ENCODE peak calls at places on chromosome 19, in seven cellular contexts. One of them, this sample, is unnamed.

GRCh38 chr19:13978306-13978705 is 26.0 kb downstream of the DCAF15 start:
- DNase-seq in BJ: no peak
- DNase-seq in activated naive CD8-positive, alpha-beta T cell treated with anti-CD3 and anti-CD28 coated beads, Interleukin-2, amount 50 U/mL, for 24 hours: peak
- DNase-seq in progenitor cell of endocrine pancreas: peak
- DNase-seq in Calu3: no peak
- DNase-seq in HFF-Myc: peak
- DNase-seq in T-helper 9 cell: no peak
- DNase-seq in this sample: no peak

GRCh38 chr19:40278361-40279045 is 6.6 kb downstream of the AKT2 start:
- DNase-seq in T-helper 9 cell: no peak
- DNase-seq in HFF-Myc: no peak
- DNase-seq in activated naive CD8-positive, alpha-beta T cell treated with anti-CD3 and anti-CD28 coated beads, Interleukin-2, amount 50 U/mL, for 24 hours: no peak
- DNase-seq in BJ: no peak
- DNase-seq in progenitor cell of endocrine pancreas: no peak
- DNase-seq in Calu3: no peak
- DNase-seq in this sample: no peak

GRCh38 chr19:3350014-3350663 is 16.2 kb upstream of the NFIC start:
- DNase-seq in progenitor cell of endocrine pancreas: no peak
- DNase-seq in Calu3: no peak
- DNase-seq in BJ: no peak
- DNase-seq in T-helper 9 cell: no peak
- DNase-seq in activated naive CD8-positive, alpha-beta T cell treated with anti-CD3 and anti-CD28 coated beads, Interleukin-2, amount 50 U/mL, for 24 hours: no peak
- DNase-seq in HFF-Myc: no peak
- DNase-seq in this sample: no peak

GRCh38 chr19:5851302-5851701 is at the start of gene FUT3:
- DNase-seq in BJ: no peak
- DNase-seq in HFF-Myc: no peak
- DNase-seq in activated naive CD8-positive, alpha-beta T cell treated with anti-CD3 and anti-CD28 coated beads, Interleukin-2, amount 50 U/mL, for 24 hours: no peak
- DNase-seq in progenitor cell of endocrine pancreas: no peak
- DNase-seq in T-helper 9 cell: no peak
- DNase-seq in Calu3: peak
- DNase-seq in this sample: no peak

GRCh38 chr19:29966594-29967249 is 24.7 kb downstream of the URI1 start:
- DNase-seq in Calu3: no peak
- DNase-seq in activated naive CD8-positive, alpha-beta T cell treated with anti-CD3 and anti-CD28 coated beads, Interleukin-2, amount 50 U/mL, for 24 hours: no peak
- DNase-seq in HFF-Myc: no peak
- DNase-seq in T-helper 9 cell: no peak
- DNase-seq in progenitor cell of endocrine pancreas: no peak
- DNase-seq in BJ: no peak
- DNase-seq in this sample: no peak

GRCh38 chr19:3599776-3600183 is 6.9 kb downstream of the TBXA2R start:
- DNase-seq in BJ: no peak
- DNase-seq in T-helper 9 cell: no peak
- DNase-seq in activated naive CD8-positive, alpha-beta T cell treated with anti-CD3 and anti-CD28 coated beads, Interleukin-2, amount 50 U/mL, for 24 hours: no peak
- DNase-seq in HFF-Myc: no peak
- DNase-seq in Calu3: no peak
- DNase-seq in progenitor cell of endocrine pancreas: no peak
- DNase-seq in this sample: no peak

GRCh38 chr19:30000862-30001261 is 58.8 kb downstream of the URI1 start:
- DNase-seq in BJ: no peak
- DNase-seq in progenitor cell of endocrine pancreas: no peak
- DNase-seq in HFF-Myc: no peak
- DNase-seq in Calu3: no peak
- DNase-seq in activated naive CD8-positive, alpha-beta T cell treated with anti-CD3 and anti-CD28 coated beads, Interleukin-2, amount 50 U/mL, for 24 hours: no peak
- DNase-seq in T-helper 9 cell: no peak
- DNase-seq in this sample: no peak

GRCh38 chr19:5220866-5221265 is 119.7 kb downstream of the PTPRS start:
- DNase-seq in T-helper 9 cell: no peak
- DNase-seq in Calu3: no peak
- DNase-seq in progenitor cell of endocrine pancreas: no peak
- DNase-seq in activated naive CD8-positive, alpha-beta T cell treated with anti-CD3 and anti-CD28 coated beads, Interleukin-2, amount 50 U/mL, for 24 hours: no peak
- DNase-seq in HFF-Myc: no peak
- DNase-seq in BJ: no peak
- DNase-seq in this sample: no peak

GRCh38 chr19:5115771-5116202 is 146.9 kb downstream of the KDM4B start:
- DNase-seq in Calu3: no peak
- DNase-seq in BJ: no peak
- DNase-seq in T-helper 9 cell: no peak
- DNase-seq in activated naive CD8-positive, alpha-beta T cell treated with anti-CD3 and anti-CD28 coated beads, Interleukin-2, amount 50 U/mL, for 24 hours: no peak
- DNase-seq in HFF-Myc: no peak
- DNase-seq in progenitor cell of endocrine pancreas: no peak
- DNase-seq in this sample: no peak